ENCODE peak calls at places on chromosomes 1 and 21, in four cellular contexts. V, G, A and N are unnamed samples.

GRCh38 chr1:234611799-234612351 is 1.9 kb upstream of the IRF2BP2 start:
- DNase-seq in V (peak; percentile 96), G (peak; percentile 32), A (no peak), N (no peak)

GRCh38 chr1:59570524-59570923 is 244.2 kb upstream of the HOOK1 start:
- DNase-seq in V (peak; percentile 18), G (no peak), A (no peak), N (no peak)

GRCh38 chr1:234246638-234247116 is 126.6 kb upstream of the COA6 start:
- DNase-seq in V (no peak), G (no peak), A (no peak), N (no peak)

GRCh38 chr1:5994713-5995621 is 2.7 kb upstream of the NPHP4 start:
- DNase-seq in V (no peak), G (no peak), A (no peak), N (no peak)

GRCh38 chr1:77468556-77468955 is 186.7 kb downstream of the AK5 start:
- DNase-seq in V (no peak), G (no peak), A (no peak), N (no peak)

GRCh38 chr1:92430030-92430429 is 56.7 kb downstream of the GFI1 start:
- DNase-seq in V (no peak), G (no peak), A (no peak), N (no peak)

GRCh38 chr1:147534386-147534785 is 6.9 kb upstream of the BCL9 start:
- DNase-seq in V (peak; percentile 26), G (no peak), A (no peak), N (no peak)

GRCh38 chr1:99535470-99536164 is 110.3 kb upstream of the PALMD start:
- DNase-seq in V (no peak), G (peak; percentile 68), A (no peak), N (no peak)

GRCh38 chr1:41586230-41586629 is 101.7 kb upstream of the EDN2 start:
- DNase-seq in V (no peak), G (no peak), A (no peak), N (no peak)

GRCh38 chr1:70811815-70812214 is 235.8 kb downstream of the PTGER3 start:
- DNase-seq in V (no peak), G (no peak), A (no peak), N (no peak)

DNA sequence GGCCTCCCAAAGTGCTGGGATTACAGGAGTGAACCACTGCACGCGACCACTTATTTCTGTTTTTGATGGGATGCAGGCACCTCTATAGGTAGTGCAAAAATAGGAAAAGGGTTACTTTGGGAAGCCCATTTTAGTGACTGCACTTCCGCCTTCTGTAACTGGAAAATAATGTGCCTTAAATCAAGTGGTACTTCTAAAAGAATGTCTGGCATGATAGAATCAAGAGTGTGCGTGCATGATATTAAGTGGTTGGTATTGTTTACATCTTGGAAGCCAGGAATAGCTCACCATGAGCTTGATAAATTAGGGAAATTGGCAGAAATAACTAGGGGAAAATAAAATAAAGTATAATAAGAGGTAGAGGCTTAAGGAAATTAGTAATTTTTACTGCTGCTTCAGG is 1067.0 kb downstream of the ADGRL2 start:
- DNase-seq in V (no peak), G (no peak), A (no peak), N (no peak)
- TF ChIP-seq TCF7L2 in V (no peak), G (no peak), A (no peak), N (no peak)

GRCh38 chr1:19179597-19180271 is 30.3 kb downstream of the UBR4 start:
- DNase-seq in V (peak; percentile 33), G (peak; percentile 83), A (peak; percentile 3), N (peak; percentile 7)

GRCh38 chr1:19182223-19182622 is 27.8 kb downstream of the UBR4 start:
- DNase-seq in V (no peak), G (no peak), A (no peak), N (no peak)

GRCh38 chr1:19178734-19179398 is 31.2 kb downstream of the UBR4 start:
- DNase-seq in V (no peak), G (no peak), A (no peak), N (no peak)

DNA sequence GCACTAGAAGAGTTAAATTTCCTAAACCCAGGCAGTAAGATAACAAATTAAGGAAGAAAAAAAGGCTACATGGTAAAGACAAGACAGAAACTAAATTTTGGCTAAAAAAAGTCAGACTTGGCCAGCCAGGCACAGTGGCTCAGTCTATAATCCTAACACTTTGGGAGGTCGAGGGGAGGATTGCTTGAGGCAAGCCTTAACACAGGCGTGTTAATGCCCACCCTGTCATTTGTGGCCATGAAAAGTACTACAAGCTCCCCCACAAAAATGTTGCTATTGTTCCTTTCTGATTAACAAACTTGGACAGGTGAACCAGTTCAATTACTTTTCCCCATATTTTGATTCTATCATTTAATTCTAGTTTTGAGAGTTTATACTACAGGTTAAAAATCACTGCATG is 32.3 kb downstream of the UBR4 start:
- DNase-seq in V (no peak), G (no peak), A (no peak), N (no peak)
- H3K36me3 ChIP-seq in V (peaks cover 90% of the 10 kb centered on the region), G (peaks cover 97% of the 10 kb centered on the region), A (peaks cover 39% of the 10 kb centered on the region), N (peaks cover 65% of the 10 kb centered on the region)

GRCh38 chr1:155184835-155185782 is 11.5 kb downstream of the TRIM46 start:
- DNase-seq in V (no peak), G (no peak), A (no peak), N (no peak)

GRCh38 chr1:155185783-155186265 is 12.2 kb downstream of the TRIM46 start:
- DNase-seq in V (no peak), G (no peak), A (no peak), N (no peak)

GRCh38 chr1:155188268-155188667 is 14.6 kb downstream of the TRIM46 start:
- DNase-seq in V (no peak), G (no peak), A (no peak), N (no peak)

GRCh38 chr1:155186266-155186954 is 12.8 kb downstream of the TRIM46 start:
- DNase-seq in V (no peak), G (no peak), A (no peak), N (no peak)

GRCh38 chr1:155186955-155187891 is 13.6 kb downstream of the TRIM46 start:
- DNase-seq in V (no peak), G (no peak), A (no peak), N (no peak)
- TF ChIP-seq SIN3A in V (no peak), G (no peak), A (no peak), N (no peak)

GRCh38 chr1:240612811-240613210 is 856 bp upstream of the GREM2 start:
- DNase-seq in V (no peak), G (no peak), A (no peak), N (no peak)

GRCh38 chr1:240609527-240610060 is 2.4 kb downstream of the GREM2 start:
- DNase-seq in V (no peak), G (no peak), A (no peak), N (no peak)

GRCh38 chr1:240611619-240612490 is at the start of gene GREM2:
- DNase-seq in V (no peak), G (no peak), A (no peak), N (no peak)

GRCh38 chr1:240611228-240611618 is 732 bp downstream of the GREM2 start:
- DNase-seq in V (no peak), G (no peak), A (no peak), N (no peak)

GRCh38 chr1:240613353-240614142 is 1.6 kb upstream of the GREM2 start:
- DNase-seq in V (no peak), G (no peak), A (no peak), N (no peak)
- TF ChIP-seq TCF7L2 in V (no peak), G (no peak), A (no peak), N (no peak)

DNA sequence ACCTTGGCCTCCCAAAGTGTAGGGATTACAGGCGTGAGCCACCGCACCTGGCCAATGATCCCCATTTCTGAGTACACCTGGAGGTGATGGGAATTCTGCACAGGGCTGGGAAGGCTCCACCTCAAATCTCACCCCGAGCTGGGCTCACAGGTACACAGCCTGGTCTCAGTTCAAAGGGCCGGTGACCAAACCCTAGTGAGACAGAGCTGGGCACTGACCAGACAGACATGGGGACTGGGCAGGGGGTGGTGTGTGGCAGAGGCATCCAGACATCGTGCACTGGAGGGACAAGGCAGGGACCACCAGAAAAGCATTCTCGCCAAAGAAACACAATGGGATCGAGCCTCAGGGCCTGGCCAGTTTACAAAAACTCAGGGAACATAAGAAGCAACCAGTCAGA is 17.2 kb downstream of the LSS start:
- DNase-seq in V (no peak), G (no peak), A (no peak), N (no peak)
- H3K36me3 ChIP-seq in V (peaks cover 84% of the 10 kb centered on the region), G (peaks cover 93% of the 10 kb centered on the region), A (no peaks in the 10 kb centered on the region), N (no peaks in the 10 kb centered on the region)

GRCh38 chr1:37338658-37339057 is 135.7 kb upstream of the ZC3H12A start:
- DNase-seq in V (no peak), G (no peak), A (no peak), N (no peak)

GRCh38 chr1:37347104-37347503 is 127.3 kb upstream of the ZC3H12A start:
- DNase-seq in V (no peak), G (no peak), A (no peak), N (no peak)

GRCh38 chr1:37342736-37343135 is 131.6 kb upstream of the ZC3H12A start:
- DNase-seq in V (no peak), G (no peak), A (no peak), N (no peak)
- TF ChIP-seq SIN3A in V (no peak), G (no peak), A (no peak), N (no peak)